ENCODE peak calls at places on chromosomes 13 and 19, in five cellular contexts. K is suprapubic skin, Q is fibroblast of pulmonary artery, Y is left ventricle myocardium inferior, J is cardiac fibroblast. W is an unnamed sample.

GRCh38 chr19:48363810-48364563 is at the start of the genes SYNGR4 and TMEM143:
- DNase-seq in Q (peak), K (peak), Y (peak), J (peak), W (peak)

GRCh38 chr13:96898212-96898611 is 96.1 kb downstream of the OXGR1 start:
- DNase-seq in J (peak), Y (no peak), K (no peak), Q (peak), W (no peak)

GRCh38 chr13:98466634-98467236 is 110.2 kb downstream of the STK24 start:
- DNase-seq in Q (peak), J (peak), K (peak), Y (no peak), W (no peak)

GRCh38 chr13:28528848-28529247 is 33.9 kb upstream of the FLT1 start:
- DNase-seq in K (no peak), Q (no peak), J (no peak), Y (no peak), W (no peak)

GRCh38 chr19:9878511-9879196 is 43.5 kb downstream of the PIN1 start:
- DNase-seq in K (no peak), J (peak), Y (no peak), Q (peak), W (no peak)

GRCh38 chr19:9086761-9087160 is at the start of gene OR1M1:
- DNase-seq in K (no peak), Y (no peak), J (no peak), Q (no peak), W (no peak)

GRCh38 chr13:47121092-47121763 is 224.4 kb upstream of the HTR2A start:
- DNase-seq in K (no peak), J (no peak), Y (no peak), Q (no peak), W (no peak)

GRCh38 chr13:48000559-48001126 is 430 bp downstream of the SUCLA2 start:
- DNase-seq in Q (no peak), J (peak), Y (no peak), K (no peak), W (peak)

GRCh38 chr13:99403458-99403971 is 96.3 kb upstream of the GPR183 start:
- DNase-seq in Y (no peak), Q (no peak), J (no peak), K (peak), W (no peak)

GRCh38 chr13:32733685-32734084 is 147.4 kb downstream of the PDS5B start:
- DNase-seq in Y (no peak), J (no peak), K (no peak), Q (no peak), W (no peak)

GRCh38 chr13:56561327-56561726 is 579.4 kb upstream of the PRR20A start:
- DNase-seq in J (no peak), Q (peak), K (no peak), Y (no peak), W (no peak)

GRCh38 chr19:18161691-18162039 is 8.7 kb downstream of the PIK3R2 start:
- DNase-seq in Y (no peak), Q (no peak), J (no peak), K (no peak), W (no peak)

GRCh38 chr13:37884674-37885073 is 15.1 kb upstream of the TRPC4 start:
- DNase-seq in Y (no peak), J (no peak), Q (no peak), K (no peak), W (no peak)

GRCh38 chr13:113602291-113602970 is 17.9 kb downstream of the TFDP1 start:
- DNase-seq in Q (no peak), J (no peak), Y (no peak), K (no peak), W (no peak)

GRCh38 chr19:15292847-15293582 is 39.3 kb downstream of the BRD4 start:
- DNase-seq in J (no peak), K (no peak), Y (no peak), Q (peak), W (no peak)

GRCh38 chr13:73058432-73058740 is 419 bp upstream of the KLF5 start:
- DNase-seq in Q (no peak), J (no peak), K (no peak), Y (no peak), W (no peak)

GRCh38 chr13:30673669-30674521 is 56.2 kb downstream of the USPL1 start:
- DNase-seq in J (peak), K (peak), Q (peak), Y (peak), W (peak)

GRCh38 chr13:58298556-58299135 is 667.1 kb downstream of the PCDH17 start:
- DNase-seq in J (no peak), Q (no peak), Y (no peak), K (no peak), W (no peak)

GRCh38 chr13:36244990-36245389 is 30.6 kb upstream of the SOHLH2 start:
- DNase-seq in K (no peak), Q (no peak), J (no peak), Y (no peak), W (no peak)

GRCh38 chr13:95154441-95154886 is 146.8 kb downstream of the ABCC4 start:
- DNase-seq in J (peak), K (no peak), Q (peak), Y (no peak), W (no peak)

GRCh38 chr19:57406516-57407123 is 4.3 kb upstream of the ZNF17 start:
- DNase-seq in K (no peak), J (peak), Y (peak), Q (peak), W (no peak)

GRCh38 chr19:55113570-55114039 is 3.8 kb downstream of the PPP1R12C start:
- DNase-seq in Q (peak), J (peak), K (peak), Y (peak), W (no peak)

GRCh38 chr19:39083983-39084731 is at the start of gene ACP7:
- DNase-seq in Q (no peak), K (no peak), Y (no peak), J (no peak), W (no peak)

GRCh38 chr13:98071316-98071715 is 71.6 kb upstream of the FARP1 start:
- DNase-seq in Q (no peak), K (no peak), Y (no peak), J (no peak), W (no peak)

GRCh38 chr13:44048326-44048725 is 168.6 kb downstream of the LACC1 start:
- DNase-seq in Q (peak), Y (no peak), K (no peak), J (peak), W (no peak)

GRCh38 chr19:16285769-16286564 is 38.7 kb upstream of the KLF2 start:
- DNase-seq in J (no peak), Y (no peak), Q (no peak), K (no peak), W (no peak)

GRCh38 chr13:23749288-23749880 is 139.8 kb downstream of the MIPEP start:
- DNase-seq in J (no peak), Y (no peak), Q (no peak), K (no peak), W (no peak)

GRCh38 chr13:44976949-44977583 is 12.2 kb downstream of the NUFIP1 start:
- DNase-seq in Q (peak), Y (no peak), J (no peak), K (no peak), W (no peak)

GRCh38 chr19:958967-959685 is 25.0 kb upstream of the WDR18 start:
- DNase-seq in Q (peak), J (peak), Y (no peak), K (no peak), W (no peak)

GRCh38 chr13:91273675-91274074 is 73.8 kb upstream of the MIR17HG start:
- DNase-seq in J (no peak), K (no peak), Q (no peak), Y (no peak), W (no peak)

GRCh38 chr13:29523199-29523931 is 72.1 kb downstream of the SLC7A1 start:
- DNase-seq in K (peak), Q (peak), Y (peak), J (peak), W (no peak)

GRCh38 chr13:34155931-34156607 is 338.1 kb downstream of the RFC3 start:
- DNase-seq in Q (peak), J (peak), Y (no peak), K (no peak), W (no peak)

GRCh38 chr19:56983148-56983547 is 136.6 kb upstream of the USP29 start:
- DNase-seq in K (no peak), Q (no peak), Y (no peak), J (no peak), W (no peak)

GRCh38 chr19:38395381-38396127 is 7.1 kb downstream of the SPRED3 start:
- DNase-seq in J (no peak), Q (no peak), K (no peak), Y (no peak), W (no peak)

GRCh38 chr19:28920269-28921066 is 292.5 kb downstream of the UQCRFS1 start:
- DNase-seq in K (no peak), J (no peak), Q (no peak), Y (no peak), W (no peak)

GRCh38 chr19:5671600-5671999 is 8.7 kb downstream of the MICOS13 start:
- DNase-seq in K (no peak), J (no peak), Y (peak), Q (no peak), W (no peak)

GRCh38 chr13:19150712-19151228 is 30.9 kb downstream of the TUBA3C start:
- DNase-seq in J (no peak), Q (no peak), Y (no peak), K (peak), W (no peak)

GRCh38 chr13:28492527-28493367 is 2.2 kb downstream of the FLT1 start:
- DNase-seq in K (no peak), Y (no peak), J (no peak), Q (no peak), W (no peak)

GRCh38 chr19:49224856-49225255 is 67.3 kb downstream of the TRPM4 start:
- DNase-seq in J (peak), Y (peak), Q (peak), K (no peak), W (no peak)

GRCh38 chr13:51923983-51924539 is 62.3 kb downstream of the CCDC70 start:
- DNase-seq in Y (no peak), K (no peak), Q (no peak), J (no peak), W (no peak)
- TF ChIP-seq CTCF in Y (peak), K (no peak), Q (peak), J (peak), W (peak)

GRCh38 chr13:74194856-74195255 is 60.7 kb upstream of the KLF12 start:
- DNase-seq in Q (no peak), J (no peak), Y (no peak), K (no peak), W (no peak)
- H3K4me3 ChIP-seq in Q (no peak), J (no peak), Y (no peak), K (no peak), W (no peak)

DNA sequence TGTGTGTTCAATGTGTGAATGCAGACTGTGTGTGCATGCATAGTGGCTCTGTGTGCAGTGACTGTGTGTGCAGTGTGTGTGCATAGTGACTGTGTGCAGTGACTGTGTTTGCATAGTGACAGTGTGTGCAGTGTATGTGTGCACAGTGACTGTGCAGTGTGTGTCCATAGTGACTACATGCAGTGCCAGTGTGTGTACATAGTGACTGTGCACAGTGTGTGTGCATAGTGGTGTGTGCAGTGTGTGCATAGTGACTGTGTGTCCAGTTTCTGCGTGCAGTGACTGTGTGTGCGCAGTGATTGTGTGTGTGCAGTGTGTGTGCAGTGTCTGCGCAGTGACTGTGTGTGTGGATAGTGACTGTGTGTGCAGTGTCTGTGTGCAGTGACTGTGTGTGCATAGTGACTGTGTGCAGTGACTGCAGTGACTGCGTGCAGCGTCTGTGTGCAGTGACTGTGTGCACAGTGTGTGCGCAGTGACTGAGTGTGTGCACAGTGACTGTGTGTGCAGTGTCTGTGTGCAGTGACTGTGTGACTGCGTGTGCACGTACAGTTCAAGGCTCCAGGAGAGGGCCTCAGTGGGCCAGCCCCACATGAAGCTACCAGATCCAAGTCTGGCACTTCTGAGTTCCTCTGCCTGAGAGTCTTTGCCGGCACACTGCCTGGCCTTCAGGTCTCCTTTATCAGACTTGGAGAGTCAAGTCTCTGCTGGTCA is 90.3 kb downstream of the IER2 start:
- DNase-seq in Y (no peak), K (no peak), Q (no peak), J (no peak), W (no peak)
- TF ChIP-seq CTCF in Y (no peak), K (no peak), Q (no peak), J (no peak), W (no peak)

GRCh38 chr19:11142528-11143171 is 12.9 kb downstream of the SPC24 start:
- DNase-seq in Y (peak), J (peak), K (peak), Q (peak), W (no peak)
- H3K4me3 ChIP-seq in Y (peak), J (no peak), K (peak), Q (peak), W (no peak)

GRCh38 chr19:2111425-2111824 is 14.7 kb downstream of the IZUMO4 start:
- DNase-seq in Q (no peak), Y (no peak), K (no peak), J (no peak), W (no peak)

GRCh38 chr19:2109278-2109864 is 12.7 kb downstream of the IZUMO4 start:
- DNase-seq in K (no peak), Q (no peak), J (no peak), Y (no peak), W (no peak)

GRCh38 chr19:2112516-2113320 is 16.0 kb downstream of the IZUMO4 start:
- DNase-seq in K (no peak), Q (no peak), J (no peak), Y (no peak), W (no peak)

GRCh38 chr19:2111886-2112285 is 15.2 kb downstream of the IZUMO4 start:
- DNase-seq in Q (no peak), J (no peak), K (no peak), Y (no peak), W (no peak)

DNA sequence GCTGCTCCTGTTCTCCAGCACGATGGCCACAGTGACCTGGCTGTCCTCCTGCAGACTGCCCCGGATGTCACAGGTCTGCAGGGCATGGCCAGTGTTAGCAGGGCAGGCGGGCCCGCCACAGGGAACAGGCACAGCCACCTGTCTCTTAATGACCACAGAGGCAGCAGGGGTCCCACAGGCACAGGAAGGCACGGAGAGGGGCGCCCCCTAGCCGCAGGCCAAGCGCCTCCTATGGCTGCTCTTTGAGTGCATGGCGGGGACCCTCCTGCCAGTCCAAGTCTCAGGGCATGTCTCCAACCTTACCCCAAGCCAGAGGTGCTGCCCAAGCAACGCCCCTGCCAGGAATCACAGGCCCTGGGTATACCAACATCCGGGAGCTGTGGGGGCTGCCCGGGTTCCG is 14.1 kb downstream of the IZUMO4 start:
- DNase-seq in Y (no peak), J (no peak), Q (no peak), K (no peak), W (no peak)
- TF ChIP-seq CTCF in Y (no peak), J (no peak), Q (no peak), K (no peak), W (peak)

GRCh38 chr19:43462383-43462782 is 3.0 kb downstream of the LYPD3 start:
- DNase-seq in Q (no peak), Y (no peak), K (no peak), J (no peak), W (no peak)
- H3K4me3 ChIP-seq in Q (no peak), Y (no peak), K (peak), J (no peak), W (no peak)